ENCODE peak calls at places on chromosomes 4 and X, in eight cellular contexts. Z is AG09309, L is astrocyte, S is left lung, H is GM13976, G is mucosa of descending colon, V is transverse colon, I is HFF-Myc. A is an unnamed sample.

GRCh38 chrX:46754450-46755075 is 4.4 kb downstream of the SLC9A7 start:
- DNase-seq in Z (no peak), L (no peak), S (no peak), H (no peak), G (no peak), V (no peak), I (no peak), A (no peak)

GRCh38 chr4:126386512-126386911 is 1071.8 kb downstream of the FAT4 start:
- DNase-seq in Z (no peak), L (peak; percentile 35), S (no peak), H (no peak), G (no peak), V (no peak), I (no peak), A (no peak)

GRCh38 chr4:7612311-7612710 is 177.6 kb upstream of the PSAPL1 start:
- DNase-seq in Z (no peak), L (no peak), S (no peak), H (no peak), G (no peak), V (no peak), I (no peak), A (no peak)

GRCh38 chrX:129876734-129877395 is 29.1 kb upstream of the UTP14A start:
- DNase-seq in Z (no peak), L (peak; percentile 74), S (no peak), H (no peak), G (no peak), V (no peak), I (peak; percentile 29), A (no peak)

GRCh38 chr4:67273676-67274075 is 271.6 kb downstream of the CENPC start:
- DNase-seq in Z (no peak), L (no peak), S (no peak), H (no peak), G (no peak), V (no peak), I (no peak), A (no peak)

GRCh38 chrX:98380106-98380505 is 1496.4 kb downstream of the RPA4 start:
- DNase-seq in Z (no peak), L (no peak), S (no peak), H (no peak), G (no peak), V (no peak), I (no peak), A (no peak)

GRCh38 chr4:2354127-2354526 is 64.3 kb downstream of the ZFYVE28 start:
- DNase-seq in Z (no peak), L (no peak), S (no peak), H (peak; percentile 70), G (no peak), V (peak; percentile 7), I (no peak), A (no peak)

GRCh38 chr4:158895797-158896442 is 127.1 kb downstream of the FNIP2 start:
- DNase-seq in Z (no peak), L (no peak), S (no peak), H (no peak), G (peak; percentile 35), V (peak; percentile 11), I (no peak), A (peak; percentile 28)

GRCh38 chr4:83589283-83589682 is 53.4 kb downstream of the GPAT3 start:
- DNase-seq in Z (no peak), L (no peak), S (no peak), H (no peak), G (no peak), V (no peak), I (no peak), A (no peak)

GRCh38 chr4:117225441-117225840 is 140.1 kb upstream of the TRAM1L1 start:
- DNase-seq in Z (no peak), L (no peak), S (no peak), H (no peak), G (no peak), V (no peak), I (no peak), A (no peak)

GRCh38 chr4:183657564-183657963 is 1.4 kb downstream of the RWDD4 start:
- DNase-seq in Z (no peak), L (no peak), S (no peak), H (no peak), G (no peak), V (no peak), I (no peak), A (no peak)

GRCh38 chr4:104064650-104065577 is 345.1 kb upstream of the TACR3 start:
- DNase-seq in Z (no peak), L (peak; percentile 20), S (peak; percentile 32), H (peak; percentile 4), G (peak; percentile 55), V (peak; percentile 15), I (no peak), A (peak; percentile 25)

GRCh38 chrX:48897157-48897620 is 379 bp downstream of the TIMM17B start:
- DNase-seq in Z (no peak), L (peak; percentile 56), S (peak; percentile 77), H (peak; percentile 44), G (peak; percentile 81), V (peak; percentile 85), I (no peak), A (peak; percentile 81)

GRCh38 chrX:50812995-50813842 is 775 bp downstream of the SHROOM4 start:
- DNase-seq in Z (no peak), L (peak; percentile 41), S (peak; percentile 40), H (peak; percentile 13), G (peak; percentile 52), V (peak; percentile 25), I (no peak), A (peak; percentile 27)

GRCh38 chrX:149699761-149700160 is 12.1 kb upstream of the MAGEA11 start:
- DNase-seq in Z (no peak), L (no peak), S (no peak), H (no peak), G (no peak), V (no peak), I (no peak), A (no peak)

GRCh38 chrX:1521459-1521956 is 15.5 kb downstream of the P2RY8 start:
- DNase-seq in Z (no peak), L (no peak), S (no peak), H (peak; percentile 80), G (peak; percentile 52), V (peak; percentile 71), I (no peak), A (no peak)

GRCh38 chrX:22699591-22700091 is 300.1 kb upstream of the DDX53 start:
- DNase-seq in Z (no peak), L (peak; percentile 82), S (no peak), H (no peak), G (no peak), V (no peak), I (peak; percentile 55), A (no peak)

GRCh38 chr4:61400446-61400845 is 200.3 kb downstream of the ADGRL3 start:
- DNase-seq in Z (no peak), L (no peak), S (no peak), H (no peak), G (no peak), V (no peak), I (no peak), A (no peak)

GRCh38 chr4:169341490-169341889 is 70.7 kb upstream of the SH3RF1 start:
- DNase-seq in Z (no peak), L (peak; percentile 98), S (no peak), H (no peak), G (no peak), V (no peak), I (no peak), A (no peak)

DNA sequence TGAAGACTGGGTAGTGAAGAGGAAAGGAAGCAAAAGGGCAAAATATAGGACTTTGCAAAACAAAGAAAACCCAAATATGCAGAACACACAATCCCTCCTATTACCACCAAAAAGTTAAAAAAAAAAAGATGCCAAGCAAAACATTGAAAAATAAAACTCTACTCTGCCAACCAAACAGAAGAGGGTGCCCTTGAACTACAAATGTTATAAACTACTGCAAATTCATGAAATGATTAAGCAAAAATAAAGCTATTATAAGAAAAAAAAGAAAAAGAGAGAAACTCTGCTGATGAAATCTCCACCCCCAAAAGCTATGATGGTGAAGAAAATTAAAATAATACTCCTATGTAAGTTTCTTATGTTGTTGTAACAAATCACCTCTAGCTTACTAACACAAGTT is 168.5 kb upstream of the STK26 start:
- DNase-seq in Z (no peak), L (no peak), S (no peak), H (no peak), G (no peak), V (no peak), I (no peak), A (no peak)
- TF ChIP-seq CTCF in Z (peak; percentile 7), L (no peak), S (no peak), H (no peak), G (no peak), V (no peak), I (no peak), A (no peak)

GRCh38 chr4:138943893-138944292 is 71.7 kb upstream of the NOCT start:
- DNase-seq in Z (no peak), L (no peak), S (no peak), H (no peak), G (no peak), V (no peak), I (no peak), A (no peak)

GRCh38 chr4:138941037-138941436 is 74.5 kb upstream of the NOCT start:
- DNase-seq in Z (no peak), L (no peak), S (no peak), H (no peak), G (no peak), V (no peak), I (no peak), A (no peak)

GRCh38 chr4:138939960-138940359 is 75.6 kb upstream of the NOCT start:
- DNase-seq in Z (no peak), L (no peak), S (no peak), H (no peak), G (no peak), V (no peak), I (no peak), A (no peak)

GRCh38 chr4:138935135-138935795 is 80.3 kb upstream of the NOCT start:
- DNase-seq in Z (no peak), L (no peak), S (no peak), H (no peak), G (no peak), V (no peak), I (no peak), A (no peak)

GRCh38 chr4:138938371-138938699 is 77.2 kb upstream of the NOCT start:
- DNase-seq in Z (peak; percentile 41), L (peak; percentile 38), S (no peak), H (peak; percentile 42), G (no peak), V (no peak), I (peak; percentile 33), A (no peak)
- TF ChIP-seq CTCF in Z (peak; percentile 59), L (peak; percentile 55), S (peak; percentile 29), H (peak; percentile 26), G (no peak), V (peak; percentile 38), I (peak; percentile 29), A (peak; percentile 22)

DNA sequence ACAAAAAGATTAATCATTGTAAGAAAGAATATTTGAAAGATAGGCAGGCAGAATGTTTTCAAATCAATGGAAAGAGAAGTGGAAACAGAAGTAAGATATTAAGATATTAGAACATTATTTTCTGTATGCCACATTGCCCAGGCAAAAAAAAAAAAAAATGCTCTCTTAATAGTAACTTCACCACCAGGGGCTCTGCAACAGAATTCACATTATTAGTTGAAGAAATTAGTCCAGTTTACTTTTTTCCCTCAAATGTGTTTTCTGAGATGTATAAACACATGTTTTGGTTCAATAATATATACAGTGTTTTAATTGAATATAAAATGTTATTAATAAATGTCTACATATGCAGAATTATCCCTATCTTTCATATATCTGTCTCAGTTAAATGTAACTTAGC is 78.0 kb upstream of the ADAD1 start:
- DNase-seq in Z (no peak), L (no peak), S (no peak), H (no peak), G (no peak), V (no peak), I (no peak), A (no peak)
- TF ChIP-seq CTCF in Z (peak; percentile 26), L (peak; percentile 19), S (no peak), H (no peak), G (no peak), V (no peak), I (peak; percentile 8), A (no peak)

GRCh38 chr4:114208747-114209146 is 229.3 kb upstream of the ARSJ start:
- DNase-seq in Z (peak; percentile 1), L (peak; percentile 30), S (no peak), H (no peak), G (no peak), V (no peak), I (no peak), A (no peak)
- TF ChIP-seq CTCF in Z (peak; percentile 20), L (no peak), S (no peak), H (no peak), G (no peak), V (no peak), I (no peak), A (no peak)

A was measured in colonic mucosa.